ENCODE peak calls at places on chromosomes 5 and 9, in eight cellular contexts. S is mesothelial cell of epicardium, R is LoVo, G is fibroblast of lung, M is COR-L47, C is MM.1S, P is NCI-H774, K is DMS 273 treated with DMSO at 0.1 percent for 48 hours. A is an unnamed sample.

GRCh38 chr5:112174959-112175594 is 244.0 kb downstream of the EPB41L4A start:
- DNase-seq in S (no peak), R (peak), G (peak), M (peak), C (peak), P (peak), K (no peak), A (peak)

GRCh38 chr9:79189511-79189924 is 382.2 kb upstream of the TLE4 start:
- DNase-seq in S (no peak), R (no peak), G (peak), M (no peak), C (no peak), P (no peak), K (no peak), A (peak)

GRCh38 chr5:55188656-55189380 is 15.8 kb upstream of the CDC20B start:
- DNase-seq in S (no peak), R (no peak), G (no peak), M (peak), C (no peak), P (peak), K (no peak), A (no peak)

GRCh38 chr5:15516486-15516885 is 16.5 kb downstream of the FBXL7 start:
- DNase-seq in S (no peak), R (no peak), G (no peak), M (no peak), C (no peak), P (peak), K (no peak), A (no peak)

GRCh38 chr9:136527721-136528710 is 17.8 kb downstream of the NOTCH1 start:
- DNase-seq in S (no peak), R (no peak), G (no peak), M (peak), C (no peak), P (peak), K (peak), A (no peak)

GRCh38 chr5:10704949-10705621 is 55.9 kb downstream of the DAP start:
- DNase-seq in S (no peak), R (peak), G (peak), M (no peak), C (no peak), P (no peak), K (no peak), A (no peak)

GRCh38 chr5:132635873-132636272 is 22.1 kb upstream of the IL13 start:
- DNase-seq in S (no peak), R (no peak), G (no peak), M (no peak), C (no peak), P (no peak), K (no peak), A (no peak)

GRCh38 chr5:158917731-158918130 is 182.0 kb downstream of the EBF1 start:
- DNase-seq in S (no peak), R (no peak), G (no peak), M (no peak), C (no peak), P (no peak), K (no peak), A (no peak)

GRCh38 chr5:133387621-133388020 is 224.7 kb downstream of the FSTL4 start:
- DNase-seq in S (no peak), R (no peak), G (no peak), M (no peak), C (no peak), P (no peak), K (no peak), A (no peak)

GRCh38 chr5:96624631-96625030 is 37.5 kb upstream of the CAST start:
- DNase-seq in S (no peak), R (no peak), G (no peak), M (peak), C (no peak), P (peak), K (no peak), A (no peak)